ENCODE peak calls at places on chromosomes 7 and 10, in ten cellular contexts. Q is colonic mucosa; E is fibroblast of lung; K is sigmoid colon; U is CD8-positive, alpha-beta memory T cell; C is Peyer's patch; W is uterus; D is CD4-positive, CD25-positive, alpha-beta regulatory T cell; S is left ventricle myocardium inferior; L is neural progenitor cell. I is an unnamed sample.

GRCh38 chr10:100620087-100620835 is 84.5 kb downstream of the HIF1AN start:
- DNase-seq in Q (no peak), E (no peak), K (no peak), U (no peak), C (no peak), W (no peak), D (no peak), S (no peak), L (no peak), I (no peak)

GRCh38 chr10:25465582-25466372 is 291.0 kb downstream of the GPR158 start:
- DNase-seq in Q (no peak), E (no peak), K (no peak), U (no peak), C (no peak), W (no peak), D (no peak), S (no peak), L (no peak), I (no peak)

GRCh38 chr10:129520440-129521080 is 53.5 kb downstream of the MGMT start:
- DNase-seq in Q (no peak), E (no peak), K (no peak), U (no peak), C (no peak), W (no peak), D (no peak), S (no peak), L (no peak), I (no peak)

GRCh38 chr7:142808802-142809583 is 38.2 kb downstream of the PRSS2 start:
- DNase-seq in Q (peak; percentile 53), E (no peak), K (no peak), U (peak; percentile 98), C (peak; percentile 96), W (no peak), D (peak; percentile 100), S (no peak), L (no peak), I (peak; percentile 98)

GRCh38 chr10:44385726-44386438 is 985 bp upstream of the CXCL12 start:
- DNase-seq in Q (no peak), E (no peak), K (peak; percentile 71), U (no peak), C (peak; percentile 45), W (peak; percentile 36), D (no peak), S (no peak), L (peak; percentile 38), I (no peak)

GRCh38 chr7:98091061-98091460 is 15.6 kb upstream of the LMTK2 start:
- DNase-seq in Q (no peak), E (no peak), K (no peak), U (no peak), C (no peak), W (no peak), D (no peak), S (no peak), L (no peak), I (no peak)

GRCh38 chr10:76333331-76333730 is 901.9 kb downstream of the LRMDA start:
- DNase-seq in Q (no peak), E (no peak), K (no peak), U (no peak), C (no peak), W (no peak), D (no peak), S (no peak), L (no peak), I (no peak)

GRCh38 chr10:68871731-68872342 is 29.3 kb upstream of the DDX50 start:
- DNase-seq in Q (no peak), E (peak; percentile 99), K (no peak), U (no peak), C (no peak), W (peak; percentile 17), D (no peak), S (no peak), L (peak; percentile 57), I (no peak)

GRCh38 chr10:62813453-62813852 is 2.7 kb downstream of the EGR2 start:
- DNase-seq in Q (no peak), E (no peak), K (no peak), U (no peak), C (no peak), W (no peak), D (no peak), S (no peak), L (no peak), I (no peak)

GRCh38 chr7:79217468-79217867 is 236.0 kb downstream of the MAGI2 start:
- DNase-seq in Q (no peak), E (no peak), K (no peak), U (no peak), C (no peak), W (no peak), D (no peak), S (no peak), L (no peak), I (no peak)

GRCh38 chr10:103441206-103441605 is 11.0 kb downstream of the CALHM2 start:
- DNase-seq in Q (no peak), E (no peak), K (no peak), U (no peak), C (no peak), W (no peak), D (no peak), S (no peak), L (no peak), I (no peak)

GRCh38 chr10:22988581-22989360 is 60.9 kb downstream of the ARMC3 start:
- DNase-seq in Q (peak; percentile 71), E (peak; percentile 75), K (peak; percentile 73), U (peak; percentile 69), C (peak; percentile 87), W (peak; percentile 64), D (peak; percentile 77), S (peak; percentile 27), L (peak; percentile 81), I (peak; percentile 76)

GRCh38 chr10:18486444-18486843 is 164.9 kb downstream of the NSUN6 start:
- DNase-seq in Q (no peak), E (no peak), K (no peak), U (no peak), C (no peak), W (no peak), D (no peak), S (no peak), L (no peak), I (no peak)

GRCh38 chr10:65294329-65294728 is 1631.5 kb upstream of the LRRTM3 start:
- DNase-seq in Q (no peak), E (peak; percentile 23), K (no peak), U (no peak), C (no peak), W (no peak), D (no peak), S (no peak), L (no peak), I (no peak)

GRCh38 chr7:37408241-37408884 is 40.3 kb downstream of the ELMO1 start:
- DNase-seq in Q (no peak), E (no peak), K (no peak), U (no peak), C (no peak), W (no peak), D (peak; percentile 16), S (no peak), L (no peak), I (peak; percentile 67)

GRCh38 chr7:127920787-127921438 is 110.3 kb downstream of the LRRC4 start:
- DNase-seq in Q (no peak), E (peak; percentile 87), K (no peak), U (no peak), C (no peak), W (no peak), D (no peak), S (no peak), L (no peak), I (no peak)

GRCh38 chr10:120473593-120473992 is 16.6 kb downstream of the PLPP4 start:
- DNase-seq in Q (no peak), E (no peak), K (no peak), U (no peak), C (no peak), W (no peak), D (no peak), S (no peak), L (no peak), I (no peak)
- H3K27me3 ChIP-seq in Q (no peaks in the 10 kb centered on the region), E (no peaks in the 10 kb centered on the region), K (no peaks in the 10 kb centered on the region), U (no peaks in the 10 kb centered on the region), C (no peaks in the 10 kb centered on the region), W (no peaks in the 10 kb centered on the region), D (peaks cover 2% of the 10 kb centered on the region), S (peaks cover 18% of the 10 kb centered on the region), L (no peaks in the 10 kb centered on the region), I (no peaks in the 10 kb centered on the region)

GRCh38 chr10:50619171-50619570 is 4.6 kb downstream of the SGMS1 start:
- DNase-seq in Q (no peak), E (no peak), K (no peak), U (no peak), C (no peak), W (no peak), D (no peak), S (no peak), L (no peak), I (no peak)
- H3K4me1 ChIP-seq in Q (peaks cover 6% of the 10 kb centered on the region), E (peaks cover 2% of the 10 kb centered on the region), K (peaks cover 33% of the 10 kb centered on the region), U (peaks cover 50% of the 10 kb centered on the region), C (no peaks in the 10 kb centered on the region), W (peaks cover 5% of the 10 kb centered on the region), D (peaks cover 66% of the 10 kb centered on the region), S (peaks cover 60% of the 10 kb centered on the region), L (peaks cover 12% of the 10 kb centered on the region), I (peaks cover 54% of the 10 kb centered on the region)

DNA sequence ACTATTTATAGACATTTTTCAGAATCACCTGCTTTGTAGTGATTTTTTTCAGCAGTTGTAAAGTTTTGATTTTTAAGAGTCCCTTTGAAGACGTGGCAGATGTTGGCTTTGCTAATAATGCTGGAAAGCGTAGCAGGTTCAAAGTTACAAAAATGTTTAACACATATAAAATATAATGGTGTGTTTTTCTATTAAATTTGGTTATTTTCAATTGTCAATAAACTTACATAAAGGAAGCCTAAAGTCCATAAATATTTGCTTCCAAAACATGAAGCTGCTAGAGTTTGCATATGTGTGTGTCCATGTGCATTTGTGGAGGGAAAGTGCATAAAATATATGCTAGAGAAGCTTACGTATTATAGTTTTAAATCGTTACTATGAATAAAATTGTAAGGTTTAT is 3.7 kb downstream of the MEOX2 start:
- DNase-seq in Q (no peak), E (peak; percentile 73), K (no peak), U (no peak), C (no peak), W (no peak), D (no peak), S (no peak), L (no peak), I (no peak)
- H3K4me3 ChIP-seq in Q (no peak overlapping the region), E (no peak overlapping the region), K (no peak overlapping the region), U (no peak overlapping the region), C (no peak overlapping the region), W (no peak overlapping the region), D (no peak overlapping the region), S (peak overlapping the region; percentile 75), L (no peak overlapping the region), I (no peak overlapping the region)

DNA sequence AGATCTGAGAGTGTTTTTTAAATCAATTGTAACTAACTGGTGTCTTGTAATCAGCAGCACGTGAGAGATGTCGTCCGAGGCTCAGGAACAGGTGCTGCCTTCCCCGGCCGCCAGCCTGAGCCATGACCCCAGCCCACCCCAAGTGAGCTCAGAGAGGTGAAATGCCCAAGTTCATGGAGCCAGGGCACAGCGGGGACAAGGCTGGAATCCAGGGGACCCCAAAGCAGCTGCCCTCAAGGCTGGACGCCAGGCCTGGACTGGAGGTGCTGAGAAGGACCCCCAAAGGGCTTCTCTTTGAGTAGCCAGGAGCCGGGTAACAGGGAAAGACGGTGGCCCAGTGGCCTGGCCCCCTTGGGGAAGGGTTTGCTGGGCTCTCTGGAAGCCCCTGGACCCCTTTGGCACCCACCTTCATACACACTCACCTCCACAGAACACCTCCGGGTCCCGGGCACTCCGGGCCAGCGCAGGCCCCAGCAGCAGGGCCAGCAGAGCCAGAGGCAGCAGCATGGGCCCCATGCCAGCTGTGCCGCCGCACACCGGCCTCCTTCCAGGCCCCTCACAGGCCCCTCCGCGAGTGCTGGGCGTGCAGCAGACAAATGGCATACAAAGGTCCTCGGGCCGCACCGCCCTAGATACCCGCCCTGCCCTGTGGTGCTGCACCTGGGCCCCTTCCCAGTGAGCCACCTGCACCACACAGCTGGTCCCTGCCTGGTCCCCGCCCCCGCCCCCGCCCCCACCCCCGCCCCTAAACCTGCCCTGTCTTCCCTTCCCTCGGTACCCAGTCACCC is 24.0 kb upstream of the CNPY1 start:
- DNase-seq in Q (no peak), E (no peak), K (no peak), U (no peak), C (no peak), W (no peak), D (no peak), S (no peak), L (no peak), I (no peak)
- H3K27me3 ChIP-seq in Q (no peaks in the 10 kb centered on the region), E (no peaks in the 10 kb centered on the region), K (no peaks in the 10 kb centered on the region), U (no peaks in the 10 kb centered on the region), C (no peaks in the 10 kb centered on the region), W (no peaks in the 10 kb centered on the region), D (no peaks in the 10 kb centered on the region), S (peaks cover 51% of the 10 kb centered on the region), L (no peaks in the 10 kb centered on the region), I (no peaks in the 10 kb centered on the region)